ENCODE peak calls at places on chromosomes 4 and X, in ten cellular contexts. I is sciatic nerve; K is retinal pigment epithelial cell; J is WTC11; T is NCI-H748 treated with DMSO at 0.1 percent for 48 hours; Z is fibroblast of lung; L is NCI-H2227 treated with DMSO at 0.1 percent for 48 hours; F is left cardiac atrium; A is stimulated activated CD8-positive, alpha-beta memory T cell treated with anti-CD3 and anti-CD28 coated beads, Interleukin-7, amount 100 ng/mL, for 1 hour; D is GM04504. N is an unnamed sample.

GRCh38 chr4:113026556-113026955 is 22.9 kb upstream of the ANK2 start:
- DNase-seq in A (no peak), F (no peak), D (no peak), L (no peak), T (no peak), J (no peak), Z (peak; percentile 72), I (no peak), K (no peak), N (no peak)

GRCh38 chrX:134898450-134898849 is 92.3 kb upstream of the SMIM10 start:
- DNase-seq in K (no peak), L (no peak), D (no peak), J (no peak), I (no peak), A (no peak), Z (no peak), F (no peak), T (no peak), N (no peak)

GRCh38 chr4:139084425-139085093 is 69.0 kb downstream of the NOCT start:
- DNase-seq in Z (no peak), F (no peak), D (no peak), I (no peak), K (no peak), J (no peak), A (no peak), L (peak; percentile 72), T (peak; percentile 72), N (no peak)

GRCh38 chr4:102554482-102554881 is 53.3 kb downstream of the NFKB1 start:
- DNase-seq in A (no peak), L (no peak), F (peak; percentile 54), I (no peak), D (peak; percentile 51), Z (peak; percentile 80), J (peak; percentile 11), K (no peak), T (no peak), N (peak; percentile 19)

GRCh38 chrX:119573840-119574393 is 446 bp upstream of the UBE2A start:
- DNase-seq in I (peak; percentile 61), F (peak; percentile 30), L (peak; percentile 35), D (peak; percentile 14), A (no peak), T (no peak), J (no peak), K (no peak), Z (peak; percentile 55), N (peak; percentile 2)

GRCh38 chrX:25344191-25344936 is 328.6 kb upstream of the ARX start:
- DNase-seq in F (no peak), L (no peak), J (no peak), I (no peak), T (peak; percentile 37), K (no peak), Z (no peak), A (no peak), D (no peak), N (peak; percentile 4)

GRCh38 chr4:98996056-98996941 is 778 bp downstream of the METAP1 start:
- DNase-seq in I (no peak), T (peak; percentile 24), J (no peak), L (peak; percentile 49), K (peak; percentile 4), F (peak; percentile 23), Z (peak; percentile 20), A (no peak), D (peak; percentile 4), N (no peak)

GRCh38 chr4:25821267-25821666 is 41.5 kb downstream of the SEL1L3 start:
- DNase-seq in J (no peak), K (no peak), T (no peak), F (no peak), Z (no peak), L (no peak), A (no peak), D (no peak), I (no peak), N (no peak)

GRCh38 chr4:145623831-145624230 is 4.6 kb downstream of the MMAA start:
- DNase-seq in J (no peak), I (no peak), K (no peak), F (no peak), Z (peak; percentile 55), L (no peak), T (no peak), D (no peak), A (no peak), N (no peak)

GRCh38 chr4:113958766-113959540 is 20.5 kb downstream of the ARSJ start:
- DNase-seq in A (no peak), F (no peak), J (no peak), K (peak; percentile 90), Z (peak; percentile 96), D (peak; percentile 84), T (peak; percentile 69), L (peak; percentile 25), I (no peak), N (no peak)

GRCh38 chr4:5785806-5786680 is 75.0 kb downstream of the EVC start:
- DNase-seq in J (no peak), K (peak; percentile 45), L (no peak), F (no peak), T (no peak), Z (peak; percentile 81), A (no peak), D (peak; percentile 43), I (no peak), N (no peak)

GRCh38 chrX:67094061-67094460 is 449.8 kb upstream of the AR start:
- DNase-seq in L (no peak), D (no peak), A (no peak), J (peak; percentile 18), K (no peak), T (no peak), Z (no peak), F (no peak), I (no peak), N (no peak)

GRCh38 chr4:184039963-184040383 is 134.9 kb downstream of the STOX2 start:
- DNase-seq in J (peak; percentile 26), D (no peak), L (no peak), F (no peak), T (no peak), A (no peak), K (no peak), Z (no peak), I (no peak), N (peak; percentile 7)

N was measured in occipital lobe.